ENCODE peak calls at places on chromosomes 6 and 20, in five cellular contexts. G is activated T-helper 1 cell treated with Interleukin-2 at 50 U/mL for 16 hours; N is activated CD4-positive, alpha-beta T cell treated with anti-CD3 and anti-CD28 coated beads, Interleukin-2, amount 50 U/mL, for 1 hour; L is left cardiac atrium; T is IMR-90. A is an unnamed sample.

GRCh38 chr6:2450546-2450945 is 205.1 kb upstream of the GMDS start:
- DNase-seq in N (no peak), L (peak), T (no peak), G (no peak), A (no peak)

GRCh38 chr6:147416622-147417021 is 91.9 kb upstream of the SAMD5 start:
- DNase-seq in N (no peak), G (no peak), L (no peak), T (no peak), A (no peak)

GRCh38 chr20:5531318-5532081 is 214.7 kb upstream of the PROKR2 start:
- DNase-seq in T (peak), L (peak), G (no peak), N (no peak), A (peak)

GRCh38 chr6:12572884-12573824 is 143.4 kb upstream of the PHACTR1 start:
- DNase-seq in T (peak), G (no peak), N (no peak), L (no peak), A (no peak)

GRCh38 chr6:89313006-89313405 is 2.1 kb downstream of the GABRR2 start:
- DNase-seq in L (no peak), G (no peak), T (peak), N (no peak), A (no peak)

GRCh38 chr6:34340906-34341480 is 51.5 kb downstream of the NUDT3 start:
- DNase-seq in L (no peak), T (no peak), N (no peak), G (no peak), A (no peak)

GRCh38 chr6:151493495-151494234 is at the start of gene CCDC170:
- DNase-seq in T (no peak), G (no peak), N (no peak), L (peak), A (peak)

GRCh38 chr20:62122659-62123449 is 579 bp downstream of the LSM14B start:
- DNase-seq in N (peak), T (no peak), G (peak), L (peak), A (peak)

GRCh38 chr6:156884306-156884705 is 107.1 kb downstream of the ARID1B start:
- DNase-seq in T (no peak), L (no peak), G (no peak), N (no peak), A (no peak)